ENCODE peak calls at places on chromosomes 1 and 21, in five cellular contexts. K, J, F, U and P are unnamed samples.

GRCh38 chr1:29239142-29239541 is 2.8 kb downstream of the PTPRU start:
- DNase-seq in K (no peak), J (peak; percentile 55), F (no peak), U (no peak), P (no peak)

GRCh38 chr1:31497601-31498000 is 78.7 kb upstream of the TINAGL1 start:
- DNase-seq in K (no peak), J (no peak), F (no peak), U (no peak), P (no peak)

GRCh38 chr1:19684677-19685076 is 20.0 kb downstream of the HTR6 start:
- DNase-seq in K (no peak), J (no peak), F (no peak), U (no peak), P (no peak)

GRCh38 chr1:228938248-228938891 is 203.1 kb downstream of the RHOU start:
- DNase-seq in K (no peak), J (no peak), F (no peak), U (no peak), P (no peak)

GRCh38 chr1:160637065-160637464 is 9.8 kb downstream of the SLAMF1 start:
- DNase-seq in K (no peak), J (no peak), F (no peak), U (no peak), P (no peak)

GRCh38 chr1:77188770-77189169 is 30.5 kb downstream of the PIGK start:
- DNase-seq in K (no peak), J (no peak), F (no peak), U (no peak), P (no peak)

GRCh38 chr1:214715126-214715525 is 112.1 kb downstream of the CENPF start:
- DNase-seq in K (no peak), J (no peak), F (no peak), U (no peak), P (no peak)

GRCh38 chr1:193070942-193071341 is 11.5 kb downstream of the RO60 start:
- DNase-seq in K (no peak), J (no peak), F (no peak), U (no peak), P (no peak)

GRCh38 chr1:162856260-162856659 is 4.7 kb downstream of the CCDC190 start:
- DNase-seq in K (no peak), J (no peak), F (no peak), U (no peak), P (no peak)

GRCh38 chr1:156145622-156146005 is 7.8 kb upstream of the SEMA4A start:
- DNase-seq in K (no peak), J (no peak), F (no peak), U (no peak), P (no peak)

GRCh38 chr1:94926365-94926914 is 470 bp downstream of the CNN3 start:
- DNase-seq in K (no peak), J (peak; percentile 45), F (peak; percentile 83), U (peak; percentile 25), P (peak; percentile 50)

GRCh38 chr1:167689569-167689925 is 32.2 kb upstream of the MPZL1 start:
- DNase-seq in K (no peak), J (no peak), F (no peak), U (no peak), P (no peak)

GRCh38 chr1:248808876-248809275 is 16.8 kb downstream of the SH3BP5L start:
- DNase-seq in K (peak; percentile 18), J (no peak), F (no peak), U (no peak), P (no peak)

GRCh38 chr1:216599851-216600250 is 123.4 kb downstream of the ESRRG start:
- DNase-seq in K (no peak), J (no peak), F (no peak), U (no peak), P (no peak)

GRCh38 chr1:201676061-201676644 is 137.2 kb downstream of the NAV1 start:
- DNase-seq in K (no peak), J (no peak), F (no peak), U (no peak), P (peak; percentile 47)

GRCh38 chr1:59393211-59394180 is 96.6 kb downstream of the FGGY start:
- DNase-seq in K (peak; percentile 79), J (no peak), F (peak; percentile 85), U (peak; percentile 66), P (peak; percentile 65)

GRCh38 chr1:26890467-26890796 is 349 bp upstream of the GPN2 start:
- DNase-seq in K (no peak), J (no peak), F (no peak), U (no peak), P (no peak)

GRCh38 chr1:160646711-160647328 is at the start of gene SLAMF1:
- DNase-seq in K (no peak), J (no peak), F (no peak), U (no peak), P (no peak)

GRCh38 chr1:99527078-99527477 is 118.8 kb upstream of the PALMD start:
- DNase-seq in K (no peak), J (no peak), F (no peak), U (no peak), P (no peak)

GRCh38 chr1:235759336-235759735 is 107.4 kb downstream of the LYST start:
- DNase-seq in K (no peak), J (no peak), F (no peak), U (no peak), P (no peak)

GRCh38 chr1:108190001-108190634 is 10.0 kb downstream of the SLC25A24 start:
- DNase-seq in K (no peak), J (no peak), F (no peak), U (no peak), P (no peak)

GRCh38 chr1:244813327-244813726 is 22.1 kb upstream of the COX20 start:
- DNase-seq in K (no peak), J (no peak), F (no peak), U (no peak), P (no peak)

GRCh38 chr1:41768538-41768937 is 150.2 kb downstream of the HIVEP3 start:
- DNase-seq in K (no peak), J (no peak), F (no peak), U (no peak), P (no peak)

GRCh38 chr1:244049969-244050834 is 881 bp upstream of the ZBTB18 start:
- DNase-seq in K (no peak), J (no peak), F (peak; percentile 27), U (no peak), P (no peak)

GRCh38 chr21:17196619-17197018 is 316.2 kb upstream of the CXADR start:
- DNase-seq in K (no peak), J (no peak), F (no peak), U (no peak), P (no peak)

GRCh38 chr1:41239988-41240610 is 2.0 kb downstream of the SCMH1 start:
- DNase-seq in K (no peak), J (peak; percentile 73), F (no peak), U (no peak), P (no peak)

GRCh38 chr1:170578356-170578755 is 46.4 kb downstream of the GORAB start:
- DNase-seq in K (no peak), J (no peak), F (no peak), U (no peak), P (no peak)

GRCh38 chr1:24786191-24786590 is 40.9 kb downstream of the CLIC4 start:
- DNase-seq in K (no peak), J (no peak), F (no peak), U (no peak), P (no peak)

GRCh38 chr1:99347041-99347684 is 82.9 kb downstream of the PLPPR4 start:
- DNase-seq in K (no peak), J (no peak), F (no peak), U (no peak), P (no peak)

GRCh38 chr1:14020006-14020405 is 320.0 kb downstream of the PRDM2 start:
- DNase-seq in K (no peak), J (no peak), F (no peak), U (no peak), P (no peak)

GRCh38 chr21:29299046-29299905 is 554 bp downstream of the BACH1 start:
- DNase-seq in K (peak; percentile 88), J (peak; percentile 14), F (peak; percentile 68), U (peak; percentile 26), P (peak; percentile 67)

DNA sequence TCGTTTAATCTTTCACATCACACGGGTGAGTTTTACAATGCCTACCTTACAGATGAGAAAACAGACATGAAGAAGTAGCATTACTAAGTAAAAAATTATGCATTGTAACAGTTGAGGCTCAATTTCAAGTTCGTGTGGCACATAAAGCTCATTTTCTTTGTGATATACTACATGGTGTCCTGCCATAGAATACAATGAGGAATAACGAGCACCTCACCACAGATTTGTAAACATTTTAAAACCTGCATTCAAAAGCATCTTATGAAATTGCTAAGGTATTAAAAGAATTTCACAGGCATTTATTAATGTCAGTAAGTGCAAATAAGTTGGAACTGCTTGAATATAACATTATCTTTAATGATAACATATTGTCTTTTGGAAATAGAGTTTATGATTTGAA is 47.8 kb upstream of the DEPDC1 start:
- DNase-seq in K (no peak), J (no peak), F (no peak), U (no peak), P (no peak)
- TF ChIP-seq EP300 in K (no peak), J (no peak), F (no peak), U (no peak), P (no peak)

GRCh38 chr1:111199881-111200801 is at the start of gene DENND2D:
- DNase-seq in K (no peak), J (no peak), F (no peak), U (no peak), P (peak; percentile 88)

GRCh38 chr1:111196213-111196612 is 4.2 kb downstream of the DENND2D start:
- DNase-seq in K (no peak), J (no peak), F (no peak), U (no peak), P (no peak)

GRCh38 chr1:111199329-111199728 is 1.1 kb downstream of the DENND2D start:
- DNase-seq in K (no peak), J (no peak), F (no peak), U (no peak), P (no peak)

GRCh38 chr1:111198836-111199235 is 1.6 kb downstream of the DENND2D start:
- DNase-seq in K (no peak), J (no peak), F (no peak), U (no peak), P (no peak)

GRCh38 chr1:111197598-111198289 is 2.7 kb downstream of the DENND2D start:
- DNase-seq in K (no peak), J (peak; percentile 43), F (no peak), U (no peak), P (no peak)
- TF ChIP-seq CTCF in K (no peak), J (peak; percentile 13), F (no peak), U (no peak), P (no peak)

DNA sequence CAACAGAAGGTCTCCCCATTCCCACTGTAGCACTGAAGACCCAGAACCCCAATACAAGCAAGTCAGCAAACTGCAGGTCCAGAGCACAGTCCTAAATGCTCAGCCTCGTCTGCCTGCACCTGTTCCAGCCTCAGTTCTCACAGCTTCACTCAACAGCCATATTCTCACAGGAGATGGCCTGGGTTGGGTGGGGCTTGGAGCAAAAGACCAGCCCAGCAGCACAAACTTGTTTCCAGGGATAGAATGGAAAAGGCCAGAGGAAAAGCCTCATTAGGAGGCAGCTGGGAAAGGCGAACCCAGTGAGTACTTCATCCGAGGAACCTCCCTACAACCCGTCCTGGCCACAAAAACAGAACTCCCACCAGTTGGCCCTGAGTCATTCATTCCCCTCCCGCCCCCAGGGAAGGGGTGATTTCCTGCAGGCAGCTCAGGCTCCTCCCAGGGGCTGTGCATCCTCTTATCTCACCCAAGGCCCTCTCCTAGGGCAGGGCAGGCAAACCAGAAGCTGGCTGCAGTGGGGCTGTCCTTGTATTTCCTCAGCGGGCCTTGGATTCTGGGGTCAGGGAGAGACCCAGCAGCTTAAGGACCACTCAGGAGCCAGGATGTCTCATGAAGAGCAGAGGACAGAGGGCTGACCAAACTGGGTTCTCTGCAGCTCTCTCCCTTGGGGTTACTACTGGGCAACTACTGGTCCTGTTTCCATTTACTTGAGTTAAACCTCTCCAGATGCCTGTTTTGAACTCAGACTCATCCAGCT is 7.4 kb upstream of the MPL start:
- DNase-seq in K (no peak), J (no peak), F (peak; percentile 51), U (no peak), P (no peak)
- TF ChIP-seq EP300 in K (no peak), J (no peak), F (no peak), U (no peak), P (no peak)

GRCh38 chr1:57422271-57423134 is 1.4 kb downstream of the DAB1 start:
- DNase-seq in K (no peak), J (no peak), F (peak; percentile 11), U (no peak), P (no peak)
- TF ChIP-seq CTCF in K (no peak), J (no peak), F (no peak), U (no peak), P (no peak)